ENCODE peak calls at places on chromosomes 11 and 22, in six cellular contexts. One of them, this sample, is unnamed.
A peak's percentile ranks its signal among the peaks of the same experiment; 100 is the strongest.

GRCh38 chr11:89347071-89347470 is 144.1 kb downstream of the NOX4 start:
- DNase-seq in cardiac fibroblast: no peak
- DNase-seq in dorsolateral prefrontal cortex: no peak
- DNase-seq in psoas muscle: no peak
- DNase-seq in fibroblast of villous mesenchyme: no peak
- DNase-seq in astrocyte of the spinal cord: peak; percentile 7
- DNase-seq in this sample: peak; percentile 5

GRCh38 chr22:20244744-20245576 is 23.2 kb downstream of the RTN4R start:
- DNase-seq in astrocyte of the spinal cord: no peak
- DNase-seq in psoas muscle: no peak
- DNase-seq in dorsolateral prefrontal cortex: no peak
- DNase-seq in fibroblast of villous mesenchyme: no peak
- DNase-seq in cardiac fibroblast: no peak
- DNase-seq in this sample: no peak

GRCh38 chr22:49826603-49827306 is 918 bp downstream of the BRD1 start:
- DNase-seq in cardiac fibroblast: peak; percentile 41
- DNase-seq in astrocyte of the spinal cord: peak; percentile 35
- DNase-seq in dorsolateral prefrontal cortex: no peak
- DNase-seq in psoas muscle: peak; percentile 78
- DNase-seq in fibroblast of villous mesenchyme: peak; percentile 55
- DNase-seq in this sample: peak; percentile 61

GRCh38 chr11:1608363-1608762 is at the start of gene KRTAP5-3:
- DNase-seq in psoas muscle: no peak
- DNase-seq in cardiac fibroblast: no peak
- DNase-seq in dorsolateral prefrontal cortex: no peak
- DNase-seq in astrocyte of the spinal cord: no peak
- DNase-seq in fibroblast of villous mesenchyme: no peak
- DNase-seq in this sample: no peak

GRCh38 chr11:65308281-65308891 is 6.3 kb upstream of the CDC42EP2 start:
- DNase-seq in fibroblast of villous mesenchyme: no peak
- DNase-seq in dorsolateral prefrontal cortex: no peak
- DNase-seq in cardiac fibroblast: peak; percentile 53
- DNase-seq in astrocyte of the spinal cord: no peak
- DNase-seq in psoas muscle: peak; percentile 69
- DNase-seq in this sample: no peak

GRCh38 chr22:50342651-50343540 is at the start of gene PPP6R2:
- DNase-seq in cardiac fibroblast: peak; percentile 64
- DNase-seq in psoas muscle: peak; percentile 91
- DNase-seq in dorsolateral prefrontal cortex: peak; percentile 72
- DNase-seq in astrocyte of the spinal cord: peak; percentile 56
- DNase-seq in fibroblast of villous mesenchyme: peak; percentile 69
- DNase-seq in this sample: peak; percentile 72

GRCh38 chr22:19723165-19723989 is at the start of gene GP1BB:
- DNase-seq in psoas muscle: no peak
- DNase-seq in cardiac fibroblast: no peak
- DNase-seq in dorsolateral prefrontal cortex: no peak
- DNase-seq in astrocyte of the spinal cord: peak; percentile 13
- DNase-seq in fibroblast of villous mesenchyme: no peak
- DNase-seq in this sample: peak; percentile 15

GRCh38 chr11:134662629-134663360 is 250.8 kb upstream of the B3GAT1 start:
- DNase-seq in dorsolateral prefrontal cortex: no peak
- DNase-seq in cardiac fibroblast: no peak
- DNase-seq in fibroblast of villous mesenchyme: no peak
- DNase-seq in astrocyte of the spinal cord: no peak
- DNase-seq in psoas muscle: no peak
- DNase-seq in this sample: no peak

GRCh38 chr22:24027389-24027980 is 16.4 kb downstream of the CABIN1 start:
- DNase-seq in cardiac fibroblast: no peak
- DNase-seq in fibroblast of villous mesenchyme: no peak
- DNase-seq in dorsolateral prefrontal cortex: no peak
- DNase-seq in astrocyte of the spinal cord: no peak
- DNase-seq in psoas muscle: no peak
- DNase-seq in this sample: no peak

GRCh38 chr11:8612522-8612921 is 18.5 kb upstream of the STK33 start:
- DNase-seq in fibroblast of villous mesenchyme: no peak
- DNase-seq in cardiac fibroblast: no peak
- DNase-seq in dorsolateral prefrontal cortex: no peak
- DNase-seq in psoas muscle: no peak
- DNase-seq in astrocyte of the spinal cord: no peak
- DNase-seq in this sample: no peak

GRCh38 chr22:25134028-25134427 is 65.6 kb upstream of the CRYBB3 start:
- DNase-seq in astrocyte of the spinal cord: no peak
- DNase-seq in cardiac fibroblast: no peak
- DNase-seq in dorsolateral prefrontal cortex: no peak
- DNase-seq in fibroblast of villous mesenchyme: no peak
- DNase-seq in psoas muscle: no peak
- DNase-seq in this sample: peak; percentile 78

GRCh38 chr11:2451916-2452694 is 7.3 kb downstream of the KCNQ1 start:
- DNase-seq in cardiac fibroblast: no peak
- DNase-seq in dorsolateral prefrontal cortex: peak; percentile 18
- DNase-seq in fibroblast of villous mesenchyme: no peak
- DNase-seq in psoas muscle: peak; percentile 24
- DNase-seq in astrocyte of the spinal cord: no peak
- DNase-seq in this sample: no peak

GRCh38 chr22:22877523-22878210 is 9.9 kb upstream of the IGLL5 start:
- DNase-seq in cardiac fibroblast: peak; percentile 73
- DNase-seq in fibroblast of villous mesenchyme: peak; percentile 64
- DNase-seq in astrocyte of the spinal cord: peak; percentile 26
- DNase-seq in dorsolateral prefrontal cortex: no peak
- DNase-seq in psoas muscle: no peak
- DNase-seq in this sample: peak; percentile 48

GRCh38 chr11:65314501-65315203 is at the start of gene CDC42EP2:
- DNase-seq in psoas muscle: peak; percentile 94
- DNase-seq in astrocyte of the spinal cord: peak; percentile 85
- DNase-seq in fibroblast of villous mesenchyme: peak; percentile 88
- DNase-seq in dorsolateral prefrontal cortex: peak; percentile 91
- DNase-seq in cardiac fibroblast: peak; percentile 86
- DNase-seq in this sample: peak; percentile 82

GRCh38 chr11:73177380-73178091 is 35.4 kb upstream of the FCHSD2 start:
- DNase-seq in cardiac fibroblast: no peak
- DNase-seq in fibroblast of villous mesenchyme: no peak
- DNase-seq in psoas muscle: peak; percentile 66
- DNase-seq in astrocyte of the spinal cord: no peak
- DNase-seq in dorsolateral prefrontal cortex: no peak
- DNase-seq in this sample: peak; percentile 47

GRCh38 chr22:24432059-24432853 is 4.9 kb downstream of the ADORA2A start:
- DNase-seq in psoas muscle: peak; percentile 77
- DNase-seq in cardiac fibroblast: peak; percentile 72
- DNase-seq in dorsolateral prefrontal cortex: peak; percentile 41
- DNase-seq in fibroblast of villous mesenchyme: peak; percentile 38
- DNase-seq in astrocyte of the spinal cord: peak; percentile 60
- DNase-seq in this sample: peak; percentile 67

GRCh38 chr11:70124321-70125061 is 46.4 kb downstream of the ANO1 start:
- DNase-seq in psoas muscle: no peak
- DNase-seq in fibroblast of villous mesenchyme: no peak
- DNase-seq in astrocyte of the spinal cord: no peak
- DNase-seq in dorsolateral prefrontal cortex: no peak
- DNase-seq in cardiac fibroblast: no peak
- DNase-seq in this sample: peak; percentile 47

GRCh38 chr11:843818-844692 is 1.4 kb downstream of the TSPAN4 start:
- DNase-seq in dorsolateral prefrontal cortex: no peak
- DNase-seq in astrocyte of the spinal cord: peak; percentile 94
- DNase-seq in fibroblast of villous mesenchyme: peak; percentile 95
- DNase-seq in psoas muscle: peak; percentile 96
- DNase-seq in cardiac fibroblast: peak; percentile 95
- DNase-seq in this sample: peak; percentile 71

GRCh38 chr11:111395081-111395480 is 16.0 kb upstream of the POU2AF1 start:
- DNase-seq in dorsolateral prefrontal cortex: no peak
- DNase-seq in fibroblast of villous mesenchyme: no peak
- DNase-seq in psoas muscle: no peak
- DNase-seq in cardiac fibroblast: no peak
- DNase-seq in astrocyte of the spinal cord: no peak
- DNase-seq in this sample: no peak

GRCh38 chr11:2732261-2732939 is 32.6 kb upstream of the KCNQ1OT1 start:
- DNase-seq in cardiac fibroblast: no peak
- DNase-seq in psoas muscle: peak; percentile 30
- DNase-seq in dorsolateral prefrontal cortex: peak; percentile 84
- DNase-seq in astrocyte of the spinal cord: no peak
- DNase-seq in fibroblast of villous mesenchyme: no peak
- DNase-seq in this sample: no peak

GRCh38 chr11:65506316-65506769 is 7.5 kb downstream of the MALAT1 start:
- DNase-seq in fibroblast of villous mesenchyme: no peak
- DNase-seq in cardiac fibroblast: no peak
- DNase-seq in dorsolateral prefrontal cortex: no peak
- DNase-seq in psoas muscle: no peak
- DNase-seq in astrocyte of the spinal cord: no peak
- DNase-seq in this sample: no peak

GRCh38 chr22:30596886-30597285 is 5.2 kb upstream of the PES1 start:
- DNase-seq in astrocyte of the spinal cord: no peak
- DNase-seq in fibroblast of villous mesenchyme: no peak
- DNase-seq in cardiac fibroblast: no peak
- DNase-seq in psoas muscle: peak; percentile 39
- DNase-seq in dorsolateral prefrontal cortex: no peak
- DNase-seq in this sample: no peak

GRCh38 chr11:80700386-80700785 is 1259.6 kb upstream of the TENM4 start:
- DNase-seq in psoas muscle: no peak
- DNase-seq in fibroblast of villous mesenchyme: peak; percentile 4
- DNase-seq in astrocyte of the spinal cord: no peak
- DNase-seq in cardiac fibroblast: no peak
- DNase-seq in dorsolateral prefrontal cortex: no peak
- DNase-seq in this sample: peak; percentile 4

GRCh38 chr22:42967933-42968332 is 47.0 kb downstream of the PACSIN2 start:
- DNase-seq in psoas muscle: peak; percentile 85
- DNase-seq in fibroblast of villous mesenchyme: peak; percentile 73
- DNase-seq in cardiac fibroblast: peak; percentile 47
- DNase-seq in astrocyte of the spinal cord: no peak
- DNase-seq in dorsolateral prefrontal cortex: no peak
- DNase-seq in this sample: no peak

GRCh38 chr11:113874096-113874919 is 1.1 kb downstream of the USP28 start:
- DNase-seq in psoas muscle: no peak
- DNase-seq in fibroblast of villous mesenchyme: no peak
- DNase-seq in astrocyte of the spinal cord: peak; percentile 35
- DNase-seq in cardiac fibroblast: peak; percentile 20
- DNase-seq in dorsolateral prefrontal cortex: no peak
- DNase-seq in this sample: peak; percentile 19

GRCh38 chr11:35247428-35247827 is 108.5 kb downstream of the CD44 start:
- DNase-seq in astrocyte of the spinal cord: no peak
- DNase-seq in psoas muscle: no peak
- DNase-seq in cardiac fibroblast: no peak
- DNase-seq in dorsolateral prefrontal cortex: no peak
- DNase-seq in fibroblast of villous mesenchyme: no peak
- DNase-seq in this sample: no peak

GRCh38 chr11:44010789-44011251 is 37.0 kb upstream of the ACCSL start:
- DNase-seq in cardiac fibroblast: peak; percentile 41
- DNase-seq in dorsolateral prefrontal cortex: no peak
- DNase-seq in astrocyte of the spinal cord: no peak
- DNase-seq in psoas muscle: no peak
- DNase-seq in fibroblast of villous mesenchyme: peak; percentile 62
- DNase-seq in this sample: no peak

DNA sequence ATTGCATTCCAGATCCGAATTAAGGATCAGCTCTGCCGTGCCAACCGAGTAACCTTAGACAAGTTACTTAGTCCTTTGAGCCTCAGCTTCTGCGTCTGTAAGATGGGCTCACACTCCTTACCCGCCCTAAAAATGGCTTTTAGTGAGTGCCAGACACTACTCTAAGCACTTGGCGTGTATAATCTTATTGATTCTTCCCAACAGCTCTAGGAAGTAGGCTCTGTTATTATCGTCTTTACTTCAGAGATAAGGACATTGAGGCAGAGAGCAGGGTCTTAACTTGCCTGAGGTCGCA is 21.7 kb upstream of the ROBO3 start:
- DNase-seq in dorsolateral prefrontal cortex: no peak
- DNase-seq in cardiac fibroblast: no peak
- DNase-seq in astrocyte of the spinal cord: no peak
- DNase-seq in fibroblast of villous mesenchyme: no peak
- DNase-seq in psoas muscle: no peak
- DNase-seq in this sample: no peak
- H3K4me3 ChIP-seq in dorsolateral prefrontal cortex: peak overlapping the region; percentile 30
- H3K4me3 ChIP-seq in cardiac fibroblast: no peak overlapping the region
- H3K4me3 ChIP-seq in astrocyte of the spinal cord: no peak overlapping the region
- H3K4me3 ChIP-seq in fibroblast of villous mesenchyme: no peak overlapping the region
- H3K4me3 ChIP-seq in psoas muscle: no peak overlapping the region
- H3K4me3 ChIP-seq in this sample: no peak overlapping the region

GRCh38 chr11:16394947-16395346 is 38.6 kb upstream of the SOX6 start:
- DNase-seq in fibroblast of villous mesenchyme: no peak
- DNase-seq in psoas muscle: no peak
- DNase-seq in dorsolateral prefrontal cortex: no peak
- DNase-seq in astrocyte of the spinal cord: no peak
- DNase-seq in cardiac fibroblast: no peak
- DNase-seq in this sample: no peak
- TF ChIP-seq CTCF in fibroblast of villous mesenchyme: no peak
- TF ChIP-seq CTCF in psoas muscle: no peak
- TF ChIP-seq CTCF in dorsolateral prefrontal cortex: no peak
- TF ChIP-seq CTCF in astrocyte of the spinal cord: no peak
- TF ChIP-seq CTCF in cardiac fibroblast: no peak
- TF ChIP-seq CTCF in this sample: no peak

DNA sequence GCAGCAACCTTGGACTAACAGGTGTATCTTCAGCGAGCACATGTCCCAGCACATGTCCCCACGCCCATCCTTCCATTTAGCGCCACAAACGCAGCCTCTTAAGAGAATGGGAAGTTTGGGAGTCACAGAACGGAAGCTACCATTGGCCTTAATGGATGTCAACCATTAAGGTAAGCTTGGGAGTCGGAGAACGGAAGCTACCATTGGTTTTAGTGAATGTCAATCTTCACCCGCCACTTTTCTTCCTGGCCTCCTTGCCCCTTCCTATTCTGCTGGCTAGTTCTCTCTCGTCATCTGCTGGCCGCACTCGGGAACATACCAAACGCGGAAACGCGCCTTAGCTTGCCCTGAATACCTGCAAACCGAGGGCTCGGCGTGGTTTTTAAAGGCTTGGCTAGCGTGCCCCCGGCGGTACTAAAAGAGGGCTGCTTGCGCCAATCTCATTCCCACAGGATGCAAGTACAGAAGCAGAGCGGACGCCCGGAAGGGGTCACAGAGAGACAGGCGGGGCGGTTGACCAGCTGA is 24.3 kb downstream of the GLYATL1 start:
- DNase-seq in dorsolateral prefrontal cortex: no peak
- DNase-seq in astrocyte of the spinal cord: peak; percentile 69
- DNase-seq in fibroblast of villous mesenchyme: peak; percentile 6
- DNase-seq in cardiac fibroblast: peak; percentile 60
- DNase-seq in psoas muscle: no peak
- DNase-seq in this sample: peak; percentile 81
- H3K4me3 ChIP-seq in dorsolateral prefrontal cortex: no peak overlapping the region
- H3K4me3 ChIP-seq in astrocyte of the spinal cord: peak overlapping the region; percentile 16
- H3K4me3 ChIP-seq in fibroblast of villous mesenchyme: no peak overlapping the region
- H3K4me3 ChIP-seq in cardiac fibroblast: peak overlapping the region; percentile 20
- H3K4me3 ChIP-seq in psoas muscle: no peak overlapping the region
- H3K4me3 ChIP-seq in this sample: peak overlapping the region; percentile 14

GRCh38 chr11:119121811-119122124 is 388 bp downstream of the HINFP start:
- DNase-seq in fibroblast of villous mesenchyme: no peak
- DNase-seq in astrocyte of the spinal cord: no peak
- DNase-seq in dorsolateral prefrontal cortex: no peak
- DNase-seq in psoas muscle: no peak
- DNase-seq in cardiac fibroblast: no peak
- DNase-seq in this sample: no peak
- TF ChIP-seq CTCF in fibroblast of villous mesenchyme: no peak
- TF ChIP-seq CTCF in astrocyte of the spinal cord: no peak
- TF ChIP-seq CTCF in dorsolateral prefrontal cortex: no peak
- TF ChIP-seq CTCF in psoas muscle: no peak
- TF ChIP-seq CTCF in cardiac fibroblast: no peak
- TF ChIP-seq CTCF in this sample: no peak

GRCh38 chr22:45970709-45971388 is 6.1 kb downstream of the WNT7B start:
- DNase-seq in dorsolateral prefrontal cortex: no peak
- DNase-seq in astrocyte of the spinal cord: peak; percentile 74
- DNase-seq in cardiac fibroblast: no peak
- DNase-seq in psoas muscle: no peak
- DNase-seq in fibroblast of villous mesenchyme: no peak
- DNase-seq in this sample: no peak
- H3K4me3 ChIP-seq in dorsolateral prefrontal cortex: peak overlapping the region; percentile 43
- H3K4me3 ChIP-seq in astrocyte of the spinal cord: peak overlapping the region; percentile 56
- H3K4me3 ChIP-seq in cardiac fibroblast: peak overlapping the region; percentile 36
- H3K4me3 ChIP-seq in psoas muscle: peak overlapping the region; percentile 50
- H3K4me3 ChIP-seq in fibroblast of villous mesenchyme: peak overlapping the region; percentile 27
- H3K4me3 ChIP-seq in this sample: peak overlapping the region; percentile 15